ENCODE peak calls at places on chromosome 7, in eight cellular contexts. L is PC-3, H is HCT116, P is GM23338, G is OCI-LY7, S is MM.1S, O is neural progenitor cell, J is SK-N-SH. T is an unnamed sample.

GRCh38 chr7:351256-351655 is 61.3 kb downstream of the FOXL3 start:
- DNase-seq in L (no peak), H (no peak), P (no peak), G (no peak), S (no peak), O (no peak), J (no peak), T (no peak)

GRCh38 chr7:121023189-121023588 is 34.7 kb downstream of the CPED1 start:
- DNase-seq in L (no peak), H (no peak), P (no peak), G (no peak), S (no peak), O (no peak), J (no peak), T (no peak)

GRCh38 chr7:15317215-15317614 is 244.6 kb downstream of the AGMO start:
- DNase-seq in L (no peak), H (no peak), P (no peak), G (no peak), S (no peak), O (no peak), J (no peak), T (no peak)

GRCh38 chr7:71752171-71752935 is 620.4 kb downstream of the GALNT17 start:
- DNase-seq in L (peak), H (no peak), P (peak), G (no peak), S (peak), O (peak), J (peak), T (peak)

GRCh38 chr7:93016085-93016471 is 101.7 kb downstream of the SAMD9 start:
- DNase-seq in L (no peak), H (no peak), P (no peak), G (no peak), S (no peak), O (no peak), J (no peak), T (peak)

GRCh38 chr7:103524042-103524907 is 78.3 kb upstream of the SLC26A5 start:
- DNase-seq in L (peak), H (peak), P (peak), G (peak), S (peak), O (peak), J (peak), T (peak)

GRCh38 chr7:67429735-67430134 is 433.1 kb downstream of the TYW1 start:
- DNase-seq in L (no peak), H (no peak), P (no peak), G (no peak), S (no peak), O (no peak), J (no peak), T (no peak)

GRCh38 chr7:73850781-73851207 is 8.5 kb upstream of the METTL27 start:
- DNase-seq in L (peak), H (peak), P (no peak), G (no peak), S (no peak), O (no peak), J (no peak), T (peak)

GRCh38 chr7:108093903-108094302 is 36.3 kb downstream of the LAMB4 start:
- DNase-seq in L (no peak), H (no peak), P (no peak), G (no peak), S (no peak), O (no peak), J (no peak), T (no peak)

GRCh38 chr7:137001041-137001440 is 132.6 kb downstream of the CHRM2 start:
- DNase-seq in L (no peak), H (no peak), P (no peak), G (no peak), S (no peak), O (no peak), J (no peak), T (no peak)

GRCh38 chr7:11185179-11185578 is 211.5 kb downstream of the PHF14 start:
- DNase-seq in L (no peak), H (no peak), P (peak), G (no peak), S (no peak), O (no peak), J (no peak), T (no peak)

GRCh38 chr7:98286093-98286525 is 4.6 kb downstream of the BRI3 start:
- DNase-seq in L (peak), H (peak), P (no peak), G (no peak), S (no peak), O (no peak), J (peak), T (peak)

DNA sequence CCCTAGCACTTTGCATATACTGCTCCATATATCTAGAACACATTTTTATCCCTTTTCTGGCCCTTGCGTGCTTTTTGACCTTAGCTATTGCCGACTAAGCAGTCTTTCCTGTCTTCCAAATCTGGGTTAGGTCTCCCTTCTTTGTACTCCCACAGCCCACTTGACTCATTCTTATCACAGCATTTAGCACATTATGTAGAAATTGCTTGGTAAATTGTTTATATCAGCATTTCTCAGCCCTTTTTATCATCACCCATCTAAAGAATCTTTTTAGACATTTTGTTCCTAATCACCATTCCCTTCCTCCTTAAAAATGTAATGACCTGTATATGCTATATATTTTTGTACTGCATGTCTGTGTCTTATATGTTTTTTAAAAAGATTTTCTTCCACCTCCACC is 101.7 kb downstream of the SDHAF3 start:
- DNase-seq in L (no peak), H (no peak), P (no peak), G (no peak), S (no peak), O (no peak), J (no peak), T (no peak)
- H2AFZ ChIP-seq in L (no peak), H (no peak), P (peak), G (no peak), S (peak), O (no peak), J (no peak), T (no peak)

GRCh38 chr7:55020481-55020871 is 1.7 kb downstream of the EGFR start:
- DNase-seq in L (peak), H (no peak), P (no peak), G (no peak), S (no peak), O (no peak), J (no peak), T (peak)

GRCh38 chr7:55019329-55019690 is 493 bp downstream of the EGFR start:
- DNase-seq in L (peak), H (no peak), P (peak), G (no peak), S (no peak), O (peak), J (no peak), T (peak)

GRCh38 chr7:55019691-55020480 is 1.1 kb downstream of the EGFR start:
- DNase-seq in L (peak), H (no peak), P (peak), G (no peak), S (no peak), O (peak), J (peak), T (peak)

GRCh38 chr7:55017841-55018240 is 976 bp upstream of the EGFR start:
- DNase-seq in L (no peak), H (no peak), P (no peak), G (no peak), S (no peak), O (no peak), J (no peak), T (no peak)

GRCh38 chr7:55018361-55019328 is at the start of gene EGFR:
- DNase-seq in L (peak), H (peak), P (peak), G (no peak), S (peak), O (peak), J (peak), T (peak)
- TF ChIP-seq EZH2phosphoT487 in L (no peak), H (no peak), P (no peak), G (no peak), S (no peak), O (peak), J (no peak), T (no peak)

DNA sequence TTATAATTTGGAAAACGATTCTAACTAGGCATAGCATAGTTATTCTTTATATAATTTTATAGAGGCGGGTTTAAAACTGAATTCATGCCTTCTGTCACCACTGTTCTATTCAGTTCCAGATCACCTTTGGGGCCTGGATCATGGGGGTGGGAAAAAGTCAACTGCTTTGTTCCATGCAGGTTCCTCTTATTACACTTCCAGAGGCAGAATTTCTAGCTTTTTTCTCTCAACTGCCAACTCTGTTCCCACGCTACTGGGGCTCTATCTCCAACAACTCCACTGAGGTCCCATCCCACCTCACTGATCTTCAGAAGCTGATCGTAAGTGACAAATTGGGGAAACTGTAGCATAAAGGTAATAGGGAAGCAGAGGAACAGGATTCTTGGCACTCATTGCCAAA is 283.6 kb upstream of the IMMP2L start:
- DNase-seq in L (no peak), H (no peak), P (no peak), G (no peak), S (no peak), O (no peak), J (no peak), T (no peak)
- TF ChIP-seq CTCF in L (no peak), H (no peak), P (no peak), G (no peak), S (no peak), O (no peak), J (no peak), T (no peak)

GRCh38 chr7:155804897-155805825 is 7.1 kb downstream of the SHH start:
- DNase-seq in L (peak), H (no peak), P (peak), G (no peak), S (peak), O (peak), J (peak), T (peak)
- H2AFZ ChIP-seq in L (peak), H (peak), P (peak), G (no peak), S (peak), O (peak), J (peak), T (peak)

GRCh38 chr7:55120501-55121198 is 101.8 kb downstream of the EGFR start:
- DNase-seq in L (peak), H (no peak), P (no peak), G (no peak), S (no peak), O (no peak), J (no peak), T (peak)
- TF ChIP-seq EZH2phosphoT487 in L (no peak), H (no peak), P (no peak), G (no peak), S (no peak), O (no peak), J (no peak), T (no peak)

GRCh38 chr7:50791921-50792341 is 9.2 kb upstream of the GRB10 start:
- DNase-seq in L (peak), H (no peak), P (no peak), G (no peak), S (no peak), O (peak), J (no peak), T (peak)

GRCh38 chr7:50791363-50791762 is 8.7 kb upstream of the GRB10 start:
- DNase-seq in L (no peak), H (no peak), P (no peak), G (no peak), S (no peak), O (peak), J (no peak), T (no peak)

GRCh38 chr7:50793115-50793946 is 10.6 kb upstream of the GRB10 start:
- DNase-seq in L (peak), H (no peak), P (peak), G (no peak), S (peak), O (peak), J (peak), T (peak)

GRCh38 chr7:50793947-50794570 is 11.4 kb upstream of the GRB10 start:
- DNase-seq in L (no peak), H (no peak), P (no peak), G (no peak), S (no peak), O (no peak), J (no peak), T (no peak)

DNA sequence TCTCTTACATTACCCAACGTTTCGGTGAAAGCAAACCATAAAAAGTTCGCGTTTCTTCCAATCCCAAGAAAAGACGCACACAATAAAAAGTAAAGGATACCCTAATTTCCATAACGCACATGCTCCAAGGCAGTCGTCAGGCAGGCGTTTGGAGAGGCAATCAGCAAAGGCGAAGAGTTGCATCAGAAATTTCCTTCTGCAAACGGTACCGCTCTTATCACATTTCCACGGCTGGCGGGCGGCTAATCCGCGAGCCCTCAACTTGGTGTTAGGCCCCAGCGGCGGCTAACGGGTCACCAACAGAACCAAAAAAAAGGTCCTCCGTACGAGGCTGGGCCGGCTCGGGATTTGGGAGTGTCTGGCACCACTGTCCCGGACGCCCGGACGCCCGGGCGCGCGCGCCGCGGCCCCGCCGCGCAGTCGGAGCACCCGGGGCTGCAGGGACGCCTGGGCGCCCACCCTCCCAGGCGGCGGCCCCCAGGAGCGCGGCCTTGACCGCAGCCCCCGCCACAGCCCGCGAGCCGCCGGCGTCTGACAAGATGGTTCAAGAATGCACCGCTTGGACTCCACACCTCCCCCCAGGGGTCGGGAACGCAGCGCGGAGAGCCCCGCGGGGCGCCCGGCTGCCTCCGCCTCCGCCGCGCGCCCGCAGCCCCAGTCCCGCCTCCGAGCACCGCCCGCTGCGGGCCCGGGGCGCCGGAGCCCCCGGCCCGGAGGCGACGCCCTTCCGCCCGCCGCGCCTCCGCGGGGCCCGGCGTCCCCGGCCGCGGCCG is 9.8 kb upstream of the GRB10 start:
- DNase-seq in L (peak), H (no peak), P (peak), G (no peak), S (no peak), O (peak), J (peak), T (peak)
- TF ChIP-seq CTCF in L (no peak), H (no peak), P (no peak), G (no peak), S (no peak), O (no peak), J (no peak), T (no peak)

GRCh38 chr7:104891949-104892348 is 122.1 kb upstream of the KMT2E start:
- DNase-seq in L (no peak), H (no peak), P (peak), G (no peak), S (no peak), O (no peak), J (no peak), T (no peak)
- H2AFZ ChIP-seq in L (no peak), H (no peak), P (no peak), G (no peak), S (no peak), O (no peak), J (no peak), T (no peak)

GRCh38 chr7:39269034-39269433 is 291.3 kb downstream of the POU6F2 start:
- DNase-seq in L (no peak), H (no peak), P (no peak), G (no peak), S (no peak), O (no peak), J (no peak), T (no peak)
- TF ChIP-seq EZH2phosphoT487 in L (no peak), H (no peak), P (no peak), G (no peak), S (no peak), O (no peak), J (no peak), T (no peak)

GRCh38 chr7:2146676-2147472 is 85.9 kb downstream of the MAD1L1 start:
- DNase-seq in L (no peak), H (no peak), P (no peak), G (no peak), S (no peak), O (no peak), J (no peak), T (no peak)

GRCh38 chr7:2148814-2149213 is 83.9 kb downstream of the MAD1L1 start:
- DNase-seq in L (no peak), H (no peak), P (no peak), G (no peak), S (no peak), O (no peak), J (no peak), T (no peak)

GRCh38 chr7:2145835-2146580 is 86.7 kb downstream of the MAD1L1 start:
- DNase-seq in L (no peak), H (no peak), P (no peak), G (no peak), S (no peak), O (no peak), J (no peak), T (no peak)

GRCh38 chr7:2149672-2150444 is 82.9 kb downstream of the MAD1L1 start:
- DNase-seq in L (no peak), H (no peak), P (no peak), G (no peak), S (no peak), O (no peak), J (no peak), T (no peak)

GRCh38 chr7:2148189-2148588 is 84.6 kb downstream of the MAD1L1 start:
- DNase-seq in L (no peak), H (no peak), P (peak), G (no peak), S (no peak), O (peak), J (no peak), T (no peak)
- TF ChIP-seq CTCF in L (peak), H (peak), P (peak), G (peak), S (no peak), O (peak), J (peak), T (no peak)

DNA sequence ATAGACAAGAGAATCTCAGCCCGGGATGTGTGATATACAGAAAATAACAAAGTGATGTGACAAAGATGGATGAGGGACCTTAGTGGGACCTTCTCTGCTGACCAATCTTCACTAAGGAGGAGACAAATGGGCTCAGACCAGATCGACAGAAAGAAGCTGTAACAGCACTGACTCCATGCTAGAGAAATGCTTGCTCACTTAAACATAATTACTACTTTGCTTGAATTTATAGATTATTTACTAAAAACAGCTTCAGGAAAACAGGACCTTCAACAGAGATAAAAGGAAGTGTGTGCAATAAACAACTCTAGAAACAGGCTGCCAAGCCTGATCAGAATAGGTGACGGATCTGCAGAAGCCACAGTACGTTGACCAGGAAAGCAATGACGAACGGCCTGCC is 98.3 kb upstream of the STEAP1B start:
- DNase-seq in L (no peak), H (no peak), P (no peak), G (no peak), S (no peak), O (no peak), J (no peak), T (no peak)
- H2AFZ ChIP-seq in L (no peak), H (no peak), P (no peak), G (no peak), S (no peak), O (no peak), J (no peak), T (no peak)

T was measured in hepatocyte.